ENCODE peak calls at places on chromosome 18, in seven cellular contexts. One of them, this sample, is unnamed.

GRCh38 chr18:61580061-61580460 is 246.8 kb downstream of the CDH20 start:
- DNase-seq in CD8-positive, alpha-beta memory T cell: no peak
- DNase-seq in A172: no peak
- DNase-seq in left colon: no peak
- DNase-seq in stimulated activated CD4-positive, alpha-beta T cell treated with anti-CD3 and anti-CD28 coated beads, Interleukin-2, amount 100 ng/mL, for 48 hours: no peak
- DNase-seq in endothelial cell: no peak
- DNase-seq in bronchial epithelial cell: no peak
- DNase-seq in this sample: no peak

GRCh38 chr18:37567994-37568359 is 2.4 kb upstream of the CELF4 start:
- DNase-seq in CD8-positive, alpha-beta memory T cell: no peak
- DNase-seq in A172: no peak
- DNase-seq in left colon: no peak
- DNase-seq in stimulated activated CD4-positive, alpha-beta T cell treated with anti-CD3 and anti-CD28 coated beads, Interleukin-2, amount 100 ng/mL, for 48 hours: no peak
- DNase-seq in endothelial cell: no peak
- DNase-seq in bronchial epithelial cell: no peak
- DNase-seq in this sample: no peak

GRCh38 chr18:77129150-77129551 is 3.4 kb downstream of the MBP start:
- DNase-seq in CD8-positive, alpha-beta memory T cell: no peak
- DNase-seq in A172: peak
- DNase-seq in left colon: no peak
- DNase-seq in stimulated activated CD4-positive, alpha-beta T cell treated with anti-CD3 and anti-CD28 coated beads, Interleukin-2, amount 100 ng/mL, for 48 hours: no peak
- DNase-seq in endothelial cell: no peak
- DNase-seq in bronchial epithelial cell: peak
- DNase-seq in this sample: no peak

GRCh38 chr18:7789853-7790552 is 222.9 kb downstream of the PTPRM start:
- DNase-seq in CD8-positive, alpha-beta memory T cell: no peak
- DNase-seq in A172: peak
- DNase-seq in left colon: no peak
- DNase-seq in stimulated activated CD4-positive, alpha-beta T cell treated with anti-CD3 and anti-CD28 coated beads, Interleukin-2, amount 100 ng/mL, for 48 hours: no peak
- DNase-seq in endothelial cell: peak
- DNase-seq in bronchial epithelial cell: peak
- DNase-seq in this sample: no peak

GRCh38 chr18:136433-136832 is 21.9 kb upstream of the USP14 start:
- DNase-seq in CD8-positive, alpha-beta memory T cell: peak
- DNase-seq in A172: peak
- DNase-seq in left colon: no peak
- DNase-seq in stimulated activated CD4-positive, alpha-beta T cell treated with anti-CD3 and anti-CD28 coated beads, Interleukin-2, amount 100 ng/mL, for 48 hours: peak
- DNase-seq in endothelial cell: no peak
- DNase-seq in bronchial epithelial cell: no peak
- DNase-seq in this sample: no peak

GRCh38 chr18:50057009-50057408 is 137.9 kb downstream of the MYO5B start:
- DNase-seq in CD8-positive, alpha-beta memory T cell: no peak
- DNase-seq in A172: no peak
- DNase-seq in left colon: no peak
- DNase-seq in stimulated activated CD4-positive, alpha-beta T cell treated with anti-CD3 and anti-CD28 coated beads, Interleukin-2, amount 100 ng/mL, for 48 hours: no peak
- DNase-seq in endothelial cell: no peak
- DNase-seq in bronchial epithelial cell: peak
- DNase-seq in this sample: no peak

GRCh38 chr18:70422061-70422965 is 133.5 kb downstream of the SOCS6 start:
- DNase-seq in CD8-positive, alpha-beta memory T cell: no peak
- DNase-seq in A172: peak
- DNase-seq in left colon: peak
- DNase-seq in stimulated activated CD4-positive, alpha-beta T cell treated with anti-CD3 and anti-CD28 coated beads, Interleukin-2, amount 100 ng/mL, for 48 hours: no peak
- DNase-seq in endothelial cell: no peak
- DNase-seq in bronchial epithelial cell: peak
- DNase-seq in this sample: peak

GRCh38 chr18:73756256-73757091 is 391.2 kb downstream of the FBXO15 start:
- DNase-seq in CD8-positive, alpha-beta memory T cell: no peak
- DNase-seq in A172: no peak
- DNase-seq in left colon: no peak
- DNase-seq in stimulated activated CD4-positive, alpha-beta T cell treated with anti-CD3 and anti-CD28 coated beads, Interleukin-2, amount 100 ng/mL, for 48 hours: no peak
- DNase-seq in endothelial cell: no peak
- DNase-seq in bronchial epithelial cell: peak
- DNase-seq in this sample: no peak

GRCh38 chr18:58915006-58915799 is 50.5 kb downstream of the ZNF532 start:
- DNase-seq in CD8-positive, alpha-beta memory T cell: no peak
- DNase-seq in A172: no peak
- DNase-seq in left colon: no peak
- DNase-seq in stimulated activated CD4-positive, alpha-beta T cell treated with anti-CD3 and anti-CD28 coated beads, Interleukin-2, amount 100 ng/mL, for 48 hours: no peak
- DNase-seq in endothelial cell: no peak
- DNase-seq in bronchial epithelial cell: no peak
- DNase-seq in this sample: no peak

GRCh38 chr18:24227976-24228660 is 89.3 kb downstream of the CABYR start:
- DNase-seq in CD8-positive, alpha-beta memory T cell: no peak
- DNase-seq in A172: peak
- DNase-seq in left colon: no peak
- DNase-seq in stimulated activated CD4-positive, alpha-beta T cell treated with anti-CD3 and anti-CD28 coated beads, Interleukin-2, amount 100 ng/mL, for 48 hours: no peak
- DNase-seq in endothelial cell: no peak
- DNase-seq in bronchial epithelial cell: no peak
- DNase-seq in this sample: no peak

GRCh38 chr18:64809801-64810200 is 660.9 kb upstream of the LINC00305 start:
- DNase-seq in CD8-positive, alpha-beta memory T cell: no peak
- DNase-seq in A172: no peak
- DNase-seq in left colon: no peak
- DNase-seq in stimulated activated CD4-positive, alpha-beta T cell treated with anti-CD3 and anti-CD28 coated beads, Interleukin-2, amount 100 ng/mL, for 48 hours: no peak
- DNase-seq in endothelial cell: no peak
- DNase-seq in bronchial epithelial cell: no peak
- DNase-seq in this sample: no peak

GRCh38 chr18:8752329-8752728 is 47.0 kb downstream of the MTCL1 start:
- DNase-seq in CD8-positive, alpha-beta memory T cell: no peak
- DNase-seq in A172: no peak
- DNase-seq in left colon: no peak
- DNase-seq in stimulated activated CD4-positive, alpha-beta T cell treated with anti-CD3 and anti-CD28 coated beads, Interleukin-2, amount 100 ng/mL, for 48 hours: no peak
- DNase-seq in endothelial cell: no peak
- DNase-seq in bronchial epithelial cell: no peak
- DNase-seq in this sample: no peak

GRCh38 chr18:65568866-65569265 is 181.9 kb upstream of the CDH7 start:
- DNase-seq in CD8-positive, alpha-beta memory T cell: no peak
- DNase-seq in A172: no peak
- DNase-seq in left colon: no peak
- DNase-seq in stimulated activated CD4-positive, alpha-beta T cell treated with anti-CD3 and anti-CD28 coated beads, Interleukin-2, amount 100 ng/mL, for 48 hours: no peak
- DNase-seq in endothelial cell: no peak
- DNase-seq in bronchial epithelial cell: peak
- DNase-seq in this sample: no peak